ENCODE peak calls at places on chromosomes 3 and 15, in seven cellular contexts. X is cardiac fibroblast; Y is WTC11; Q is upper lobe of right lung; B is activated CD8-positive, alpha-beta T cell treated with anti-CD3 and anti-CD28 coated beads for 36 hours; N is IMR-90; R is CD8-positive, alpha-beta T cell. G is an unnamed sample.

GRCh38 chr3:127110982-127111693 is 81.8 kb upstream of the PRR23E start:
- DNase-seq in Q (no peak), N (no peak), B (no peak), X (no peak), R (no peak), Y (no peak), G (no peak)

GRCh38 chr3:46987485-46988401 is 8.3 kb downstream of the NBEAL2 start:
- DNase-seq in Q (peak), Y (peak), B (peak), R (peak), X (peak), N (no peak), G (peak)

GRCh38 chr3:54033761-54034160 is 88.6 kb upstream of the CACNA2D3 start:
- DNase-seq in N (no peak), B (no peak), Q (no peak), X (no peak), R (no peak), Y (no peak), G (no peak)

GRCh38 chr3:63405882-63406281 is 127.8 kb downstream of the SYNPR start:
- DNase-seq in R (no peak), B (no peak), Y (no peak), Q (no peak), N (no peak), X (no peak), G (no peak)

GRCh38 chr3:70298385-70298784 is 14.1 kb downstream of the MDFIC2 start:
- DNase-seq in Q (no peak), B (no peak), N (peak), Y (no peak), R (no peak), X (peak), G (no peak)

GRCh38 chr3:55468251-55468650 is 18.9 kb downstream of the WNT5A start:
- DNase-seq in B (no peak), N (peak), Y (no peak), X (peak), R (no peak), Q (no peak), G (no peak)

GRCh38 chr3:44186111-44186672 is 55.5 kb upstream of the TOPAZ1 start:
- DNase-seq in X (no peak), Y (no peak), R (no peak), N (no peak), B (no peak), Q (no peak), G (no peak)

GRCh38 chr3:194574639-194575483 is 58.4 kb downstream of the TMEM44 start:
- DNase-seq in N (peak), Q (no peak), B (no peak), X (peak), R (no peak), Y (no peak), G (no peak)

GRCh38 chr3:175659951-175660350 is 800.8 kb downstream of the NAALADL2 start:
- DNase-seq in B (no peak), Q (no peak), R (no peak), N (no peak), Y (no peak), X (peak), G (no peak)

GRCh38 chr3:79086514-79086913 is 681.3 kb downstream of the ROBO1 start:
- DNase-seq in R (no peak), Y (peak), B (peak), N (peak), X (peak), Q (no peak), G (no peak)

GRCh38 chr15:33132722-33133345 is 61.7 kb downstream of the FMN1 start:
- DNase-seq in B (peak), R (no peak), Y (no peak), N (peak), Q (no peak), X (peak), G (no peak)

GRCh38 chr3:32457971-32458471 is 44.6 kb downstream of the CMTM6 start:
- DNase-seq in Q (no peak), X (no peak), N (no peak), B (peak), R (peak), Y (no peak), G (peak)

GRCh38 chr15:69000091-69000490 is 14.4 kb upstream of the NOX5 start:
- DNase-seq in Q (no peak), B (no peak), X (no peak), Y (no peak), R (no peak), N (no peak), G (no peak)

GRCh38 chr3:97971679-97972567 is at the start of gene RIOX2:
- DNase-seq in Q (peak), Y (peak), N (peak), R (peak), B (peak), X (peak), G (peak)
- TF ChIP-seq CTCF in Q (no peak), Y (no peak), N (no peak), R (no peak), B (no peak), X (no peak), G (no peak)

DNA sequence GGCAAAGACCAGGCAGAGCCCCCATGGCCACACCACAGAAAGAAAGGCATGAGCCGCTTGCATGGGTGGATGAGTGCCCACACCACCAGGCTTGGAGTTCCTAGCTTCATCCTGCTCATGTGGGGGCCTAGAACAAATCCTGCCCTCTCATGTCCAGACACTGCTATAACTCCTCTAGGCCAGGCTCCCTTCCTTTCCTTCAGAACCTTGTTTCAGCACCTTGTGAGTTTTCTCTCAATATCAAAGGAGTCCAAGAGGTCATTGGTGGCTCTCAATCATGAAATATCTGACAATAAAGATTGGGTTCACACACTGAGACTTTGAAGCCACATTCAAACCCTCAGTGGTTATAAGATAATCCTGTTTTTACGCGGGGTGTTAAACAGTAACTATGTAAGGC is 12.7 kb downstream of the SLC6A20 start:
- DNase-seq in B (no peak), Q (no peak), X (no peak), Y (no peak), N (no peak), R (no peak), G (no peak)
- TF ChIP-seq CTCF in B (no peak), Q (no peak), X (no peak), Y (no peak), N (no peak), R (no peak), G (no peak)

GRCh38 chr3:2523251-2523836 is 424.7 kb downstream of the CNTN4 start:
- DNase-seq in Q (no peak), B (no peak), X (no peak), N (no peak), R (no peak), Y (no peak), G (no peak)

GRCh38 chr3:2525968-2526367 is 427.3 kb downstream of the CNTN4 start:
- DNase-seq in B (no peak), Y (no peak), X (no peak), Q (no peak), N (no peak), R (no peak), G (no peak)
- TF ChIP-seq CTCF in B (no peak), Y (no peak), X (no peak), Q (no peak), N (no peak), R (no peak), G (no peak)

DNA sequence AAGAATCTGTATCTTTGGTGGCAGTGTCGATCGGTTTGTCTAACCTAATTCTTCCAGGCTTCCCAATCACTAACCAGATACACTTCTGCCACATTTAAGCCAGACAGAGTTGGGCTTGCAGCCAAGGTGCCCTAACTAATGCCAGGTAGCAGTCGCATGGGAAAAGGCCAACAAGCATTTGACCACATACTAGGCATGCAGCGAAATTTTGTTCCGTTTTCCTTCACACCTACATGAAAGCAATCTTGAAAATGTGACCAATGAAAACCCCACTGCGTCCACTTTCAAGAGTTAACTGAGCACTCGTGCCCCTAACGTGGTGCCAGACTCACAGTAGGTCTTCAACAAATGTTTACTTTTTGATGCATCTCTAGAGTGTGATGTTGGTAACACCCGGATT is 192.2 kb upstream of the TPM1 start:
- DNase-seq in R (no peak), B (no peak), Y (no peak), N (no peak), X (no peak), Q (no peak), G (no peak)
- TF ChIP-seq CTCF in R (no peak), B (no peak), Y (no peak), N (no peak), X (no peak), Q (no peak), G (no peak)

DNA sequence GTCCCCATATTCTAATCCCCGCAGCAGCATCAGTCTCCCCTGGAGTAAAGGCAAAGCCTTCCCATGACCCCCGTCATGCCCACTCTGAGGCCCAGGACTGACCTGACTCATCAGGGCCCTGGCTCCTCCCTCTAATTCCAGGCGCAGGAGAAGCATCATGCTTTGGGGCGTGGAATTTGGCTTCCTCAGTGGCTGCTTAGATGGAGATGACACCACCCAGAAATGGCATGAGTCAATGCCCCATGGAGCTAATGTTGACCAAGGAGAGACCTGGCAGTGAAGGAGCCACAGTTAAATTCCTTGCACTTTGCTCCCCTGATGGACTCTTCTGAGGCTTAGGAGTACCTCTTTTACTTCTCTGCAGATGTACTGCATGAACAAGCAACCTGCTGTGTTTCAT is 204.2 kb upstream of the PROK2 start:
- DNase-seq in X (peak), R (no peak), B (no peak), Q (no peak), N (peak), Y (no peak), G (no peak)
- TF ChIP-seq CTCF in X (no peak), R (no peak), B (no peak), Q (no peak), N (no peak), Y (no peak), G (no peak)